ENCODE peak calls at places on chromosomes 5 and 9, in five cellular contexts. One of them, this sample, is unnamed. For H3K4me1, the result is how much of the 10 kb centered on the place peaks cover.

GRCh38 chr9:99003308-99003707 is 59.6 kb downstream of the COL15A1 start:
- DNase-seq in neural progenitor cell: no peak
- DNase-seq in SJSA1: no peak
- DNase-seq in right cardiac atrium: no peak
- DNase-seq in testis: peak
- DNase-seq in this sample: no peak

GRCh38 chr9:70574222-70574837 is 159.9 kb upstream of the KLF9 start:
- DNase-seq in neural progenitor cell: peak
- DNase-seq in right cardiac atrium: peak
- DNase-seq in testis: no peak
- DNase-seq in SJSA1: peak
- DNase-seq in this sample: no peak

GRCh38 chr9:93254806-93255519 is 71.0 kb downstream of the WNK2 start:
- DNase-seq in testis: no peak
- DNase-seq in neural progenitor cell: no peak
- DNase-seq in SJSA1: no peak
- DNase-seq in right cardiac atrium: no peak
- DNase-seq in this sample: peak

GRCh38 chr5:179326176-179326997 is 18.9 kb downstream of the ADAMTS2 start:
- DNase-seq in right cardiac atrium: peak
- DNase-seq in SJSA1: no peak
- DNase-seq in testis: peak
- DNase-seq in neural progenitor cell: peak
- DNase-seq in this sample: peak

GRCh38 chr9:6598249-6598725 is 47.2 kb downstream of the GLDC start:
- DNase-seq in SJSA1: no peak
- DNase-seq in right cardiac atrium: no peak
- DNase-seq in neural progenitor cell: no peak
- DNase-seq in testis: no peak
- DNase-seq in this sample: no peak

GRCh38 chr5:156460496-156460895 is 133.5 kb downstream of the SGCD start:
- DNase-seq in testis: no peak
- DNase-seq in right cardiac atrium: no peak
- DNase-seq in SJSA1: no peak
- DNase-seq in neural progenitor cell: no peak
- DNase-seq in this sample: no peak

GRCh38 chr9:22401671-22402070 is 45.0 kb upstream of the DMRTA1 start:
- DNase-seq in neural progenitor cell: no peak
- DNase-seq in testis: no peak
- DNase-seq in SJSA1: no peak
- DNase-seq in right cardiac atrium: no peak
- DNase-seq in this sample: no peak

GRCh38 chr5:175823731-175824525 is 47.5 kb upstream of the CPLX2 start:
- DNase-seq in SJSA1: peak
- DNase-seq in neural progenitor cell: peak
- DNase-seq in testis: peak
- DNase-seq in right cardiac atrium: no peak
- DNase-seq in this sample: no peak

GRCh38 chr5:51382759-51383493 is at the start of gene ISL1:
- DNase-seq in right cardiac atrium: peak
- DNase-seq in neural progenitor cell: peak
- DNase-seq in testis: peak
- DNase-seq in SJSA1: peak
- DNase-seq in this sample: no peak

GRCh38 chr9:4211022-4211421 is 88.8 kb downstream of the GLIS3 start:
- DNase-seq in SJSA1: no peak
- DNase-seq in neural progenitor cell: no peak
- DNase-seq in right cardiac atrium: no peak
- DNase-seq in testis: no peak
- DNase-seq in this sample: no peak

GRCh38 chr9:96725576-96725975 is 52.3 kb downstream of the ZNF510 start:
- DNase-seq in neural progenitor cell: no peak
- DNase-seq in SJSA1: no peak
- DNase-seq in testis: no peak
- DNase-seq in right cardiac atrium: no peak
- DNase-seq in this sample: no peak

GRCh38 chr5:119578937-119579336 is 50.4 kb upstream of the FAM170A start:
- DNase-seq in SJSA1: peak
- DNase-seq in neural progenitor cell: peak
- DNase-seq in right cardiac atrium: no peak
- DNase-seq in testis: peak
- DNase-seq in this sample: no peak

GRCh38 chr5:178580556-178580955 is 9.6 kb downstream of the COL23A1 start:
- DNase-seq in right cardiac atrium: no peak
- DNase-seq in neural progenitor cell: no peak
- DNase-seq in SJSA1: no peak
- DNase-seq in testis: no peak
- DNase-seq in this sample: no peak

GRCh38 chr9:79431019-79431679 is 140.6 kb upstream of the TLE4 start:
- DNase-seq in testis: no peak
- DNase-seq in neural progenitor cell: no peak
- DNase-seq in SJSA1: no peak
- DNase-seq in right cardiac atrium: no peak
- DNase-seq in this sample: no peak

GRCh38 chr5:114500756-114501155 is 138.9 kb downstream of the KCNN2 start:
- DNase-seq in neural progenitor cell: no peak
- DNase-seq in SJSA1: no peak
- DNase-seq in testis: no peak
- DNase-seq in right cardiac atrium: no peak
- DNase-seq in this sample: no peak

GRCh38 chr9:15146121-15146820 is 160.7 kb downstream of the TTC39B start:
- DNase-seq in right cardiac atrium: no peak
- DNase-seq in neural progenitor cell: peak
- DNase-seq in testis: no peak
- DNase-seq in SJSA1: no peak
- DNase-seq in this sample: no peak

GRCh38 chr5:135873831-135874230 is 21.8 kb downstream of the IL9 start:
- DNase-seq in testis: no peak
- DNase-seq in neural progenitor cell: no peak
- DNase-seq in right cardiac atrium: no peak
- DNase-seq in SJSA1: no peak
- DNase-seq in this sample: no peak

GRCh38 chr5:73668422-73669116 is 42.6 kb downstream of the ARHGEF28 start:
- DNase-seq in right cardiac atrium: no peak
- DNase-seq in neural progenitor cell: no peak
- DNase-seq in testis: no peak
- DNase-seq in SJSA1: no peak
- DNase-seq in this sample: no peak

GRCh38 chr5:158676642-158677489 is 422.9 kb downstream of the EBF1 start:
- DNase-seq in testis: peak
- DNase-seq in right cardiac atrium: no peak
- DNase-seq in SJSA1: no peak
- DNase-seq in neural progenitor cell: peak
- DNase-seq in this sample: no peak

GRCh38 chr9:107710552-107710951 is 221.0 kb upstream of the KLF4 start:
- DNase-seq in neural progenitor cell: no peak
- DNase-seq in SJSA1: no peak
- DNase-seq in testis: no peak
- DNase-seq in right cardiac atrium: no peak
- DNase-seq in this sample: no peak

GRCh38 chr9:115939065-115939765 is 214.4 kb upstream of the PAPPA start:
- DNase-seq in SJSA1: no peak
- DNase-seq in neural progenitor cell: no peak
- DNase-seq in testis: no peak
- DNase-seq in right cardiac atrium: no peak
- DNase-seq in this sample: no peak

GRCh38 chr9:134539613-134540012 is 102.0 kb upstream of the COL5A1 start:
- DNase-seq in SJSA1: no peak
- DNase-seq in right cardiac atrium: no peak
- DNase-seq in testis: no peak
- DNase-seq in neural progenitor cell: no peak
- DNase-seq in this sample: peak

GRCh38 chr5:142960309-142960696 is 190.1 kb downstream of the ARHGAP26 start:
- DNase-seq in testis: no peak
- DNase-seq in neural progenitor cell: no peak
- DNase-seq in SJSA1: peak
- DNase-seq in right cardiac atrium: no peak
- DNase-seq in this sample: no peak

GRCh38 chr5:55855509-55855908 is 4.4 kb downstream of the IL31RA start:
- DNase-seq in SJSA1: no peak
- DNase-seq in testis: no peak
- DNase-seq in right cardiac atrium: no peak
- DNase-seq in neural progenitor cell: no peak
- DNase-seq in this sample: no peak

GRCh38 chr9:133701981-133702797 is 36.0 kb downstream of the SARDH start:
- DNase-seq in neural progenitor cell: no peak
- DNase-seq in SJSA1: no peak
- DNase-seq in testis: no peak
- DNase-seq in right cardiac atrium: no peak
- DNase-seq in this sample: peak

GRCh38 chr5:78758169-78758839 is 109.7 kb upstream of the LHFPL2 start:
- DNase-seq in neural progenitor cell: no peak
- DNase-seq in right cardiac atrium: no peak
- DNase-seq in SJSA1: peak
- DNase-seq in testis: no peak
- DNase-seq in this sample: no peak

GRCh38 chr5:82459626-82460025 is 181.5 kb upstream of the RPS23 start:
- DNase-seq in neural progenitor cell: no peak
- DNase-seq in testis: no peak
- DNase-seq in right cardiac atrium: no peak
- DNase-seq in SJSA1: no peak
- DNase-seq in this sample: no peak

GRCh38 chr9:88084816-88085215 is 53.5 kb downstream of the SPATA31C2 start:
- DNase-seq in right cardiac atrium: no peak
- DNase-seq in neural progenitor cell: no peak
- DNase-seq in testis: no peak
- DNase-seq in SJSA1: no peak
- DNase-seq in this sample: no peak

GRCh38 chr5:431001-431710 is 11.8 kb upstream of the EXOC3 start:
- DNase-seq in SJSA1: peak
- DNase-seq in neural progenitor cell: peak
- DNase-seq in testis: peak
- DNase-seq in right cardiac atrium: no peak
- DNase-seq in this sample: peak

GRCh38 chr5:87390075-87390474 is 22.7 kb downstream of the CCNH start:
- DNase-seq in right cardiac atrium: no peak
- DNase-seq in neural progenitor cell: no peak
- DNase-seq in SJSA1: no peak
- DNase-seq in testis: no peak
- DNase-seq in this sample: no peak

GRCh38 chr9:95008151-95008771 is 281.8 kb downstream of the AOPEP start:
- DNase-seq in SJSA1: peak
- DNase-seq in right cardiac atrium: no peak
- DNase-seq in neural progenitor cell: no peak
- DNase-seq in testis: no peak
- DNase-seq in this sample: no peak
- H3K4me3 ChIP-seq in SJSA1: peak
- H3K4me3 ChIP-seq in right cardiac atrium: peak
- H3K4me3 ChIP-seq in neural progenitor cell: no peak
- H3K4me3 ChIP-seq in testis: peak
- H3K4me3 ChIP-seq in this sample: peak

GRCh38 chr5:152650413-152650812 is 245.3 kb upstream of the NMUR2 start:
- DNase-seq in SJSA1: no peak
- DNase-seq in testis: no peak
- DNase-seq in neural progenitor cell: no peak
- DNase-seq in right cardiac atrium: no peak
- DNase-seq in this sample: no peak
- H3K4me1 ChIP-seq in SJSA1: under half
- H3K4me1 ChIP-seq in testis: under half
- H3K4me1 ChIP-seq in neural progenitor cell: under half
- H3K4me1 ChIP-seq in right cardiac atrium: under half
- H3K4me1 ChIP-seq in this sample: under half

GRCh38 chr9:113580041-113580953 is 116.8 kb downstream of the RGS3 start:
- DNase-seq in right cardiac atrium: peak
- DNase-seq in neural progenitor cell: no peak
- DNase-seq in SJSA1: no peak
- DNase-seq in testis: no peak
- DNase-seq in this sample: peak

GRCh38 chr9:113577525-113578261 is 114.2 kb downstream of the RGS3 start:
- DNase-seq in testis: no peak
- DNase-seq in neural progenitor cell: no peak
- DNase-seq in right cardiac atrium: peak
- DNase-seq in SJSA1: peak
- DNase-seq in this sample: peak

GRCh38 chr9:113578877-113579269 is 115.3 kb downstream of the RGS3 start:
- DNase-seq in neural progenitor cell: no peak
- DNase-seq in right cardiac atrium: no peak
- DNase-seq in testis: no peak
- DNase-seq in SJSA1: peak
- DNase-seq in this sample: peak

GRCh38 chr9:113579270-113580040 is 115.9 kb downstream of the RGS3 start:
- DNase-seq in right cardiac atrium: peak
- DNase-seq in SJSA1: no peak
- DNase-seq in testis: no peak
- DNase-seq in neural progenitor cell: no peak
- DNase-seq in this sample: peak

DNA sequence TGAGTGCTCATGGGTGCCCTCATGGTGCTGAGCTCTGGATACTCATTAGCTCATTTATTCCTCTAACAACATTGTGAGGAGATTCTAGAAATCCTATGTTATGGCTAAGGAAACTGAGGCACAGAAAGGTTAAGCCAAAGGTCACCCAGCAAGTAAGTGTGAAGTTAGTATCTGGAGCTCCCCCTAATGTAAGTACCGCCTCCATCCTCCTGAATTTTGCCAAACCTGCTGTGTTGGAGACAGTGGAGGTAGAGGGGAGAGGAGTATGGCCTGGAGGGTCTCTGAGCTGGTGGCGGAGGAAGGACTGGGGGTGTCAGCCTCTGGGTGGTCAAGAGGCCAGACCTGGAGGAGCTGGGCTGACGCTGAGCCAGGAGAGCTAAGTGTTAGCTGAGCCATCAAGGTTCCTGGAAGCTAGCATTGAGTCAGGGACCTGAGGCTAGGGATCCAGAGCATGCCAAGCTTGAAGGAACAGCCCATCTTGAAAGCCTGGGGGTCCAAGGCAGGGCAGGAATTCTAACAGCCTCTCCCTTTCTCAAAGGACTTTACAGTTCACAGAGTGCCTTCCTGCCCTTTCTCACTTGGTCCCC is 114.8 kb downstream of the RGS3 start:
- DNase-seq in SJSA1: no peak
- DNase-seq in neural progenitor cell: no peak
- DNase-seq in right cardiac atrium: peak
- DNase-seq in testis: no peak
- DNase-seq in this sample: peak
- H3K27ac ChIP-seq in SJSA1: peak
- H3K27ac ChIP-seq in neural progenitor cell: no peak
- H3K27ac ChIP-seq in right cardiac atrium: peak
- H3K27ac ChIP-seq in testis: peak
- H3K27ac ChIP-seq in this sample: peak

GRCh38 chr5:76956033-76956432 is 3.2 kb downstream of the CRHBP start:
- DNase-seq in right cardiac atrium: no peak
- DNase-seq in testis: no peak
- DNase-seq in SJSA1: no peak
- DNase-seq in neural progenitor cell: no peak
- DNase-seq in this sample: no peak

GRCh38 chr5:76953551-76954382 is 922 bp downstream of the CRHBP start:
- DNase-seq in SJSA1: no peak
- DNase-seq in testis: peak
- DNase-seq in neural progenitor cell: peak
- DNase-seq in right cardiac atrium: peak
- DNase-seq in this sample: no peak

GRCh38 chr5:76952795-76953536 is at the start of gene CRHBP:
- DNase-seq in SJSA1: no peak
- DNase-seq in right cardiac atrium: no peak
- DNase-seq in testis: no peak
- DNase-seq in neural progenitor cell: peak
- DNase-seq in this sample: no peak

GRCh38 chr5:76958976-76959767 is 6.3 kb downstream of the CRHBP start:
- DNase-seq in right cardiac atrium: no peak
- DNase-seq in testis: no peak
- DNase-seq in neural progenitor cell: no peak
- DNase-seq in SJSA1: peak
- DNase-seq in this sample: no peak

GRCh38 chr5:76954383-76954763 is 1.5 kb downstream of the CRHBP start:
- DNase-seq in testis: no peak
- DNase-seq in right cardiac atrium: peak
- DNase-seq in neural progenitor cell: peak
- DNase-seq in SJSA1: no peak
- DNase-seq in this sample: no peak
- H3K4me3 ChIP-seq in testis: peak
- H3K4me3 ChIP-seq in right cardiac atrium: peak
- H3K4me3 ChIP-seq in neural progenitor cell: peak
- H3K4me3 ChIP-seq in SJSA1: no peak
- H3K4me3 ChIP-seq in this sample: no peak

This sample was measured in aorta.